ENCODE peak calls at places on chromosomes 3 and 15, in five cellular contexts. U is A673, A is small intestine, M is neural progenitor cell, H is HepG2. C is an unnamed sample.

GRCh38 chr3:131543714-131544113 is 40.9 kb upstream of the MRPL3 start:
- DNase-seq in U (peak; percentile 12), A (peak; percentile 12), M (no peak), H (no peak), C (no peak)

GRCh38 chr3:28317438-28318022 is 31.0 kb upstream of the ZCWPW2 start:
- DNase-seq in U (peak; percentile 71), A (peak; percentile 73), M (peak; percentile 59), H (peak; percentile 57), C (no peak)

GRCh38 chr15:91862891-91863520 is 9.5 kb downstream of the SLCO3A1 start:
- DNase-seq in U (no peak), A (no peak), M (no peak), H (no peak), C (no peak)

GRCh38 chr3:127448161-127448561 is 142.4 kb downstream of the TPRA1 start:
- DNase-seq in U (peak; percentile 44), A (no peak), M (no peak), H (no peak), C (no peak)

GRCh38 chr15:51731549-51732267 is 5.7 kb downstream of the LYSMD2 start:
- DNase-seq in U (no peak), A (peak; percentile 82), M (no peak), H (no peak), C (no peak)

GRCh38 chr15:67098768-67099282 is 33.4 kb downstream of the SMAD3 start:
- DNase-seq in U (no peak), A (no peak), M (no peak), H (peak; percentile 90), C (no peak)

GRCh38 chr3:123618768-123619484 is 34.1 kb upstream of the HACD2 start:
- DNase-seq in U (peak; percentile 81), A (no peak), M (no peak), H (no peak), C (peak; percentile 83)

GRCh38 chr3:72335458-72336050 is 512.7 kb downstream of the SHQ1 start:
- DNase-seq in U (no peak), A (no peak), M (no peak), H (no peak), C (no peak)

GRCh38 chr15:33586791-33587697 is 276.3 kb downstream of the RYR3 start:
- DNase-seq in U (no peak), A (no peak), M (no peak), H (no peak), C (no peak)

GRCh38 chr3:176766862-176767261 is 430.4 kb downstream of the TBL1XR1 start:
- DNase-seq in U (no peak), A (no peak), M (no peak), H (no peak), C (no peak)

GRCh38 chr3:65995030-65995429 is 43.7 kb downstream of the MAGI1 start:
- DNase-seq in U (peak; percentile 9), A (no peak), M (no peak), H (no peak), C (no peak)

GRCh38 chr3:30548605-30549004 is 57.8 kb upstream of the TGFBR2 start:
- DNase-seq in U (peak; percentile 40), A (no peak), M (no peak), H (no peak), C (no peak)

DNA sequence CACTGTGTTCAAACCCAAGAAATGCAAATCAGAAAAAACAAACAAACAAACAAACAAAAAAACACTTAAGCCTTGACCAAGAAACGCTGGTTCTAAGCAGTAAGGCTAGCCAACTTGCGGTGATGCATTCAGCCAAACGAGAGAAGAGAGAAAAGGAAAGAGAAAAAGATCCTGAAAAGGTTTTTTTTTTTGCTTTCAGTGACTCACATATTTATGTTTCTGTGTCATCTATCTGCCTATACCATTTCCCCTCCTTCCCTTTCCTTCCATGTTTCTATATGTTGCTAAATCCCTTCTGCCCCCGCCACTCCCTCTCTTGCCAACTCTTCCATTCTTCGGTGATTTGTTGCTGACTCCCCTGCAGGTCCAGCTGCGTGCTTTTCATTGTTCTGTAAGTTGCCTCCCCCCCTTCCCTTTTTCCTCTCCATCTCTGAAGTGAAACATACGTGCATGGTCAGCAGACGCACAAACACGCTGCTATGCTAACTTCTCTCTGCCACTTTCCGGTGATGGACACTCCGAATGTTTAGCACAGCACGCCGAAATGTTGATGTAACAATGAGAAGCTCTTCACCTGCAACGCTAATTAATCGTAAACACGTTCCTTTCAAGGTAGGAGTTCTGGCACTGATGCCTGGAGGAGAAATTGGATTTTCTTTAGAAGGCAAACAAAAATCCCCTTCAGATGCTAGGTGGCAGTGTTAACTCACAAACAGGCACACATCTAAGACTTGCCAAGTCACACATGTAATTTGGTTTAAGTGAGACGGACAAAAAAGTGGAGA is 154.5 kb downstream of the TUSC7 start:
- DNase-seq in U (peak; percentile 65), A (peak; percentile 7), M (peak; percentile 77), H (peak; percentile 1), C (peak; percentile 32)
- H3K4me3 ChIP-seq in U (peak overlapping the region; percentile 22), A (no peak overlapping the region), M (peak overlapping the region; percentile 45), H (no peak overlapping the region), C (peak overlapping the region; percentile 36)

DNA sequence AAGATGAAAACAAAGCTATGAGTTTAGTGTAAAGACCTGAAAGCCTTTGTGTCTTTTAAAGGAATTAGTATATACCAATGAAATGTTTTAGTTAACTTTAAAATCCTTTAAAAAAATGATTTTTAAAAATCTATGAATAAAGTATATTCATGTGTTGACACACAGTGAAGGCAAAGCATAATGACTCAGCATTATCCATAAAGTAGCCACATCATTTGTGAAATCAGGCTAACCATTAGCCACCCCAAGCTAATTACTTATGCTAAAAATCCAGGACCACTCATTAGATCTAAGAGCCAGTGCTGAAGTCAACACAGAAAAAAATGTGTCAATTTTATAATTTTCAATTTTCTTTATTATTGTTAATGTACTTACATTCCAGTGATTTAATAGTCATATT is 310.2 kb downstream of the TBC1D5 start:
- DNase-seq in U (no peak), A (no peak), M (no peak), H (no peak), C (no peak)
- H3K27ac ChIP-seq in U (no peak overlapping the region), A (no peak overlapping the region), M (no peak overlapping the region), H (no peak overlapping the region), C (no peak overlapping the region)

DNA sequence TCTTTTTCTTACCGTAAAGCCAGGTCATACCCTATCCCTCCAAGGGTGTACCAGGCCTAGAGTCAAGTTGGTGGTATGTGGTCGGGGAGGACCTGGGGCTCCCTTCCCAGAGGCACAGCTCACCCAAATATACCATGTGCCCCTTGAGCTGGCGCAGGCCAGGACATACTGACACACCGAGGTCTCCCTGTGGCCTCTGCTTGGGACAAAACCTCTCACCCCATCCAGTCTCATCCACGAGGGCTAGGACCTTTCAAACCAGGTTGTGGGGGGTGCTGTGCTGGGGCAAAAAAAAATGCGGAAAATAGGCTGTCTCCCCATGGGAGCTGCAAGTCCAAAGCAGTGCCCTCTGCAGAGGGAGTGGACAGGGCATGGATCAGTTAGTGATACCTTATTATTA is 22.8 kb downstream of the PTH1R start:
- DNase-seq in U (no peak), A (no peak), M (no peak), H (no peak), C (no peak)
- H3K4me3 ChIP-seq in U (no peak overlapping the region), A (no peak overlapping the region), M (no peak overlapping the region), H (no peak overlapping the region), C (no peak overlapping the region)

DNA sequence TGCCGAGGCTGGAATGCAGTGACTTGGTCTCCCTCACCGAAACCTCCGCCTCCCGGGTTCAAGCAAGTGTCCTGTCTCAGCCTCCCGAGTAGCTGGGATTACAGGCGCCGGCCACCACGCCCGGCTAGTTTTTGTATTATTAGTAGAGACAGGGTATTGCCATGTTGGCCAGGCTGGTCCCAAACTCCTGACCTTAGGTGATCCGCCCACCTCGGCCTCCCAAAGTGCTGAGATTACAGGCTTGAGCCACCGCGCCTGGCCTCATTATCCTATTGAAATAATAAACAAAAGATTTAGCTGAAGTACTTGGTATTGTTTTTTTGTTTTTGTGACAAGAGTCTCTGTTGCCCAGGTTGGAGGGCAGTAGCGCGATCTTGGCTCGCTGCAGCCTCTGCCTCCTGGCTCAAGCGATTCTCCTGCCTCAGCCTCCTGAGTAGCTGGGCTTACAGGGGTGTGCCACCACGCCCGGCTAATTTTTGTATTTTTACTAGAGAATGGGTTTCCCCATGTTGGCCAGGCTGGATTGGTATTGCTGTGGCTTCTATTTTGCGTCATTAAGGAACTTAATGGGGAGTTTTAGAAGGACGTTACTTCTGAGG is 1.5 kb downstream of the RPL35A start:
- DNase-seq in U (no peak), A (no peak), M (no peak), H (no peak), C (no peak)
- H3K27ac ChIP-seq in U (peak overlapping the region; percentile 96), A (no peak overlapping the region), M (no peak overlapping the region), H (peak overlapping the region; percentile 94), C (peak overlapping the region; percentile 93)

DNA sequence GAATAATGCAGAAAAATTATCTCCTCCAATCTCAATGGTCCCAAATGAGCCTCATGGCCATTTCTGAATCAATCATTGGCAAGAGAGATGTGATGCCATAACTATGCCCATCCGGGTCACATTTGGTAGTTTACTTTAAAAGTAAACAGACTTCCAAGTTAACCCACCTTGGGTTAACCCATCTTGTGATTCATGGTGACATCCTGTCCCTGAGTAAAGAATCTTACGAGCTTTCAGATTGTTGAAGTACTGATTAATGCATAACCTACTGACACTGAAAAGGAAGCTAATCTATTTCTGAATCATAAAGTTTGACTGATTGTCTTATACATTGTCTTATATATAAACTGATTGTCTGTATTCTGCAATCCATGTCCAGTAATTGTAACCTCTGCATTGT is 467.2 kb upstream of the AGTR1 start:
- DNase-seq in U (no peak), A (no peak), M (no peak), H (no peak), C (no peak)
- H3K4me3 ChIP-seq in U (no peak overlapping the region), A (no peak overlapping the region), M (no peak overlapping the region), H (no peak overlapping the region), C (no peak overlapping the region)

C was measured in SK-N-MC.